ENCODE peak calls at places on chromosome 11, in eight cellular contexts. G is HFFc6, V is progenitor cell of endocrine pancreas, R is T-helper 17 cell, E is activated T-cell treated with anti-CD3 and anti-CD28 coated beads for 24 hours, P is H54, J is colonic mucosa, Z is Right ventricle myocardium superior. W is an unnamed sample.

GRCh38 chr11:134630896-134631295 is 218.9 kb upstream of the B3GAT1 start:
- DNase-seq in E (no peak), V (no peak), G (no peak), R (no peak), Z (no peak), J (no peak), P (no peak), W (no peak)

GRCh38 chr11:60482361-60482760 is 10.2 kb upstream of the MS4A12 start:
- DNase-seq in E (no peak), Z (no peak), G (no peak), P (no peak), R (no peak), V (no peak), J (no peak), W (no peak)

GRCh38 chr11:61795459-61795858 is 2.7 kb downstream of the FEN1 start:
- DNase-seq in P (no peak), Z (peak; percentile 26), G (no peak), E (no peak), V (no peak), J (no peak), R (no peak), W (no peak)

GRCh38 chr11:68140496-68141246 is 19.5 kb upstream of the CHKA start:
- DNase-seq in P (no peak), E (no peak), V (no peak), G (no peak), J (no peak), Z (no peak), R (no peak), W (no peak)

GRCh38 chr11:79404325-79404724 is 36.5 kb downstream of the TENM4 start:
- DNase-seq in J (no peak), R (no peak), E (no peak), V (no peak), G (no peak), P (no peak), Z (no peak), W (no peak)

GRCh38 chr11:121696177-121696863 is 243.6 kb upstream of the SORL1-AS1 start:
- DNase-seq in R (no peak), V (no peak), P (no peak), Z (no peak), J (no peak), E (no peak), G (no peak), W (no peak)

GRCh38 chr11:127288926-127289325 is 288.4 kb upstream of the KIRREL3 start:
- DNase-seq in J (no peak), P (no peak), G (no peak), R (no peak), E (no peak), Z (no peak), V (no peak), W (no peak)

GRCh38 chr11:27485930-27486773 is 13.6 kb upstream of the LGR4 start:
- DNase-seq in P (no peak), V (peak; percentile 27), E (no peak), J (peak; percentile 74), G (peak; percentile 72), R (peak; percentile 22), Z (no peak), W (no peak)

GRCh38 chr11:117384045-117384444 is 56.4 kb downstream of the CEP164 start:
- DNase-seq in E (no peak), Z (no peak), G (peak; percentile 95), V (no peak), R (no peak), P (peak; percentile 64), J (no peak), W (no peak)

GRCh38 chr11:125892071-125892470 is 4.6 kb downstream of the HYLS1 start:
- DNase-seq in Z (no peak), P (no peak), E (no peak), J (no peak), R (no peak), G (peak; percentile 62), V (no peak), W (no peak)

GRCh38 chr11:30349885-30350284 is 27.0 kb downstream of the ARL14EP start:
- DNase-seq in G (no peak), P (no peak), J (no peak), V (no peak), E (no peak), Z (no peak), R (no peak), W (no peak)

GRCh38 chr11:102157219-102157618 is 47.0 kb downstream of the YAP1 start:
- DNase-seq in V (no peak), E (no peak), R (no peak), Z (peak; percentile 73), P (no peak), J (peak; percentile 78), G (no peak), W (no peak)

GRCh38 chr11:6303657-6304056 is 16.6 kb downstream of the CAVIN3 start:
- DNase-seq in V (no peak), E (no peak), G (no peak), P (no peak), Z (no peak), R (no peak), J (no peak), W (no peak)

GRCh38 chr11:111937859-111938258 is 716 bp downstream of the DIXDC1 start:
- DNase-seq in E (no peak), V (no peak), G (no peak), Z (no peak), P (no peak), R (no peak), J (no peak), W (no peak)

GRCh38 chr11:102705626-102706025 is at the start of gene MMP27:
- DNase-seq in V (no peak), J (no peak), E (no peak), G (no peak), Z (no peak), P (no peak), R (no peak), W (no peak)

GRCh38 chr11:104846216-104846615 is 52.0 kb downstream of the CASP12 start:
- DNase-seq in E (no peak), G (no peak), Z (no peak), R (no peak), J (no peak), V (no peak), P (no peak), W (no peak)

GRCh38 chr11:107592813-107593212 is 1.9 kb downstream of the ELMOD1 start:
- DNase-seq in E (no peak), Z (no peak), V (no peak), P (no peak), R (no peak), J (no peak), G (no peak), W (no peak)

GRCh38 chr11:31492320-31492913 is 17.0 kb downstream of the IMMP1L start:
- DNase-seq in J (no peak), Z (no peak), V (no peak), P (no peak), R (no peak), G (no peak), E (no peak), W (no peak)

GRCh38 chr11:72752088-72752914 is at the start of gene ARAP1:
- DNase-seq in P (peak; percentile 97), R (peak; percentile 59), E (peak; percentile 64), Z (peak; percentile 85), V (peak; percentile 55), G (peak; percentile 51), J (peak; percentile 82), W (peak; percentile 71)

GRCh38 chr11:126416542-126417090 is 61.1 kb downstream of the ST3GAL4 start:
- DNase-seq in V (peak; percentile 37), J (peak; percentile 94), Z (peak; percentile 96), G (no peak), R (peak; percentile 32), P (no peak), E (peak; percentile 65), W (peak; percentile 68)

GRCh38 chr11:85694385-85694980 is 8.5 kb upstream of the CCDC89 start:
- DNase-seq in P (no peak), J (no peak), Z (no peak), V (no peak), E (no peak), R (no peak), G (peak; percentile 60), W (no peak)

GRCh38 chr11:95563859-95564258 is 225.7 kb downstream of the FAM76B start:
- DNase-seq in V (no peak), E (no peak), Z (no peak), P (no peak), J (no peak), G (no peak), R (no peak), W (no peak)

GRCh38 chr11:35045219-35045819 is 93.7 kb upstream of the CD44 start:
- DNase-seq in V (no peak), Z (no peak), G (no peak), R (peak; percentile 64), E (peak; percentile 41), J (no peak), P (no peak), W (peak; percentile 38)

GRCh38 chr11:62402994-62403393 is 15.8 kb upstream of the SCGB1A1 start:
- DNase-seq in R (no peak), P (no peak), G (no peak), J (no peak), V (no peak), Z (no peak), E (no peak), W (no peak)

GRCh38 chr11:31655483-31655882 is 145.9 kb downstream of the ELP4 start:
- DNase-seq in V (no peak), G (peak; percentile 81), Z (no peak), R (no peak), P (no peak), J (no peak), E (no peak), W (no peak)